ENCODE peak calls at places on chromosomes 7 and 10, in four cellular contexts. One of them, this sample, is unnamed.

GRCh38 chr7:91946549-91946948 is 5.9 kb downstream of the AKAP9 start:
- DNase-seq in A549: no peak
- DNase-seq in pancreas: no peak
- DNase-seq in colonic mucosa: no peak
- DNase-seq in this sample: no peak

GRCh38 chr10:31678573-31679122 is 250.0 kb downstream of the ARHGAP12 start:
- DNase-seq in colonic mucosa: no peak
- DNase-seq in pancreas: no peak
- DNase-seq in A549: no peak
- DNase-seq in this sample: no peak

GRCh38 chr7:5132539-5132938 is 57.5 kb upstream of the WIPI2 start:
- DNase-seq in colonic mucosa: no peak
- DNase-seq in A549: no peak
- DNase-seq in pancreas: no peak
- DNase-seq in this sample: no peak

GRCh38 chr10:128027822-128028507 is 98.3 kb downstream of the MKI67 start:
- DNase-seq in colonic mucosa: no peak
- DNase-seq in A549: no peak
- DNase-seq in pancreas: no peak
- DNase-seq in this sample: no peak

GRCh38 chr7:46776790-46777189 is 805.1 kb downstream of the TNS3 start:
- DNase-seq in A549: no peak
- DNase-seq in pancreas: no peak
- DNase-seq in colonic mucosa: no peak
- DNase-seq in this sample: no peak

GRCh38 chr10:131847241-131847783 is 53.5 kb upstream of the PPP2R2D start:
- DNase-seq in colonic mucosa: no peak
- DNase-seq in pancreas: no peak
- DNase-seq in A549: no peak
- DNase-seq in this sample: no peak

GRCh38 chr7:136528329-136528728 is 340.1 kb upstream of the CHRM2 start:
- DNase-seq in A549: peak; percentile 2
- DNase-seq in pancreas: no peak
- DNase-seq in colonic mucosa: no peak
- DNase-seq in this sample: peak; percentile 18

GRCh38 chr7:74401137-74401859 is 52.4 kb upstream of the GTF2IRD1 start:
- DNase-seq in A549: peak; percentile 72
- DNase-seq in pancreas: peak; percentile 76
- DNase-seq in colonic mucosa: peak; percentile 84
- DNase-seq in this sample: peak; percentile 60

GRCh38 chr10:95493862-95494261 is 67.3 kb downstream of the SORBS1 start:
- DNase-seq in A549: no peak
- DNase-seq in pancreas: no peak
- DNase-seq in colonic mucosa: no peak
- DNase-seq in this sample: no peak

GRCh38 chr7:378041-378420 is 88.1 kb downstream of the FOXL3 start:
- DNase-seq in colonic mucosa: peak; percentile 16
- DNase-seq in A549: no peak
- DNase-seq in pancreas: no peak
- DNase-seq in this sample: no peak

GRCh38 chr7:84194484-84195260 is at the start of gene SEMA3A:
- DNase-seq in pancreas: no peak
- DNase-seq in colonic mucosa: peak; percentile 22
- DNase-seq in A549: peak; percentile 86
- DNase-seq in this sample: peak; percentile 49

GRCh38 chr10:52030051-52030867 is 283.8 kb upstream of the DKK1 start:
- DNase-seq in colonic mucosa: no peak
- DNase-seq in A549: no peak
- DNase-seq in pancreas: no peak
- DNase-seq in this sample: no peak

GRCh38 chr10:56537984-56538383 is 176.9 kb upstream of the ZWINT start:
- DNase-seq in pancreas: no peak
- DNase-seq in A549: peak; percentile 44
- DNase-seq in colonic mucosa: no peak
- DNase-seq in this sample: peak; percentile 62

GRCh38 chr10:7412482-7413251 is 1.8 kb upstream of the SFMBT2 start:
- DNase-seq in colonic mucosa: peak; percentile 44
- DNase-seq in A549: peak; percentile 38
- DNase-seq in pancreas: peak; percentile 27
- DNase-seq in this sample: no peak

GRCh38 chr7:92834661-92835139 is 1.7 kb downstream of the CDK6 start:
- DNase-seq in colonic mucosa: peak; percentile 56
- DNase-seq in pancreas: peak; percentile 31
- DNase-seq in A549: no peak
- DNase-seq in this sample: peak; percentile 38

GRCh38 chr10:11557513-11557912 is 53.9 kb downstream of the USP6NL start:
- DNase-seq in pancreas: no peak
- DNase-seq in colonic mucosa: no peak
- DNase-seq in A549: no peak
- DNase-seq in this sample: no peak

GRCh38 chr7:104156842-104157277 is 51.0 kb downstream of the ORC5 start:
- DNase-seq in colonic mucosa: no peak
- DNase-seq in pancreas: no peak
- DNase-seq in A549: peak; percentile 48
- DNase-seq in this sample: no peak

GRCh38 chr10:118986815-118987790 is 42.4 kb upstream of the NANOS1 start:
- DNase-seq in A549: no peak
- DNase-seq in colonic mucosa: no peak
- DNase-seq in pancreas: no peak
- DNase-seq in this sample: no peak

GRCh38 chr10:106336874-106337273 is 827.6 kb downstream of the SORCS1 start:
- DNase-seq in colonic mucosa: no peak
- DNase-seq in A549: no peak
- DNase-seq in pancreas: no peak
- DNase-seq in this sample: no peak

GRCh38 chr10:48594371-48594770 is 10.5 kb downstream of the ARHGAP22 start:
- DNase-seq in A549: no peak
- DNase-seq in pancreas: no peak
- DNase-seq in colonic mucosa: no peak
- DNase-seq in this sample: no peak

GRCh38 chr7:129225931-129226572 is 1.2 kb downstream of the AHCYL2 start:
- DNase-seq in colonic mucosa: no peak
- DNase-seq in pancreas: no peak
- DNase-seq in A549: no peak
- DNase-seq in this sample: no peak

GRCh38 chr10:74051729-74052342 is 53.9 kb downstream of the VCL start:
- DNase-seq in A549: peak; percentile 61
- DNase-seq in pancreas: no peak
- DNase-seq in colonic mucosa: no peak
- DNase-seq in this sample: no peak

GRCh38 chr7:98869374-98870070 is at the start of gene TMEM130:
- DNase-seq in A549: no peak
- DNase-seq in pancreas: no peak
- DNase-seq in colonic mucosa: no peak
- DNase-seq in this sample: no peak

GRCh38 chr7:54967384-54967783 is 51.4 kb upstream of the EGFR start:
- DNase-seq in colonic mucosa: no peak
- DNase-seq in pancreas: peak; percentile 48
- DNase-seq in A549: peak; percentile 86
- DNase-seq in this sample: peak; percentile 94

GRCh38 chr10:11180228-11180627 is 162.6 kb downstream of the CELF2 start:
- DNase-seq in colonic mucosa: no peak
- DNase-seq in pancreas: no peak
- DNase-seq in A549: no peak
- DNase-seq in this sample: no peak

GRCh38 chr10:97633921-97634320 is 621 bp upstream of the MORN4 start:
- DNase-seq in pancreas: peak; percentile 31
- DNase-seq in colonic mucosa: peak; percentile 25
- DNase-seq in A549: peak; percentile 58
- DNase-seq in this sample: no peak

GRCh38 chr7:36207451-36208291 is 54.6 kb downstream of the EEPD1 start:
- DNase-seq in A549: peak; percentile 90
- DNase-seq in pancreas: no peak
- DNase-seq in colonic mucosa: no peak
- DNase-seq in this sample: peak; percentile 44

GRCh38 chr10:69558559-69558958 is 14.7 kb downstream of the NEUROG3 start:
- DNase-seq in pancreas: no peak
- DNase-seq in colonic mucosa: no peak
- DNase-seq in A549: no peak
- DNase-seq in this sample: no peak

GRCh38 chr7:82699773-82700186 is 256.2 kb upstream of the CACNA2D1 start:
- DNase-seq in pancreas: peak; percentile 20
- DNase-seq in A549: peak; percentile 60
- DNase-seq in colonic mucosa: peak; percentile 47
- DNase-seq in this sample: peak; percentile 4

GRCh38 chr7:157780312-157780711 is 443.5 kb downstream of the DNAJB6 start:
- DNase-seq in A549: no peak
- DNase-seq in colonic mucosa: no peak
- DNase-seq in pancreas: no peak
- DNase-seq in this sample: no peak

GRCh38 chr10:72455889-72456588 is 101.3 kb upstream of the DNAJB12 start:
- DNase-seq in A549: no peak
- DNase-seq in pancreas: no peak
- DNase-seq in colonic mucosa: no peak
- DNase-seq in this sample: no peak

GRCh38 chr10:69869291-69869841 is 67.7 kb downstream of the COL13A1 start:
- DNase-seq in pancreas: no peak
- DNase-seq in colonic mucosa: peak; percentile 79
- DNase-seq in A549: no peak
- DNase-seq in this sample: peak; percentile 67

GRCh38 chr7:79471283-79471682 is 17.8 kb upstream of the MAGI2 start:
- DNase-seq in pancreas: no peak
- DNase-seq in colonic mucosa: no peak
- DNase-seq in A549: no peak
- DNase-seq in this sample: no peak

GRCh38 chr10:74923556-74923955 is 97.2 kb downstream of the KAT6B start:
- DNase-seq in A549: no peak
- DNase-seq in pancreas: no peak
- DNase-seq in colonic mucosa: no peak
- DNase-seq in this sample: no peak

GRCh38 chr10:130242483-130242882 is 106.3 kb downstream of the GLRX3 start:
- DNase-seq in pancreas: no peak
- DNase-seq in A549: no peak
- DNase-seq in colonic mucosa: no peak
- DNase-seq in this sample: no peak

GRCh38 chr7:34928052-34928451 is 109.2 kb downstream of the DPY19L1 start:
- DNase-seq in colonic mucosa: peak; percentile 47
- DNase-seq in A549: peak; percentile 57
- DNase-seq in pancreas: peak; percentile 30
- DNase-seq in this sample: no peak

GRCh38 chr7:98669417-98670015 is 52.4 kb downstream of the NPTX2 start:
- DNase-seq in pancreas: no peak
- DNase-seq in A549: no peak
- DNase-seq in colonic mucosa: no peak
- DNase-seq in this sample: no peak

GRCh38 chr10:119658274-119658673 is 7.1 kb downstream of the BAG3 start:
- DNase-seq in colonic mucosa: peak; percentile 40
- DNase-seq in A549: peak; percentile 81
- DNase-seq in pancreas: peak; percentile 75
- DNase-seq in this sample: peak; percentile 90

GRCh38 chr10:96230527-96230926 is 40.8 kb downstream of the BLNK start:
- DNase-seq in A549: no peak
- DNase-seq in colonic mucosa: no peak
- DNase-seq in pancreas: no peak
- DNase-seq in this sample: no peak

GRCh38 chr10:74460812-74461211 is 309.8 kb downstream of the ADK start:
- DNase-seq in pancreas: no peak
- DNase-seq in colonic mucosa: no peak
- DNase-seq in A549: no peak
- DNase-seq in this sample: no peak

GRCh38 chr7:30983042-30983913 is 19.5 kb downstream of the GHRHR start:
- DNase-seq in A549: peak; percentile 77
- DNase-seq in pancreas: peak; percentile 87
- DNase-seq in colonic mucosa: peak; percentile 79
- DNase-seq in this sample: peak; percentile 80
- TF ChIP-seq CTCF in A549: peak; percentile 87
- TF ChIP-seq CTCF in pancreas: peak; percentile 83
- TF ChIP-seq CTCF in colonic mucosa: peak; percentile 90
- TF ChIP-seq CTCF in this sample: peak; percentile 97

DNA sequence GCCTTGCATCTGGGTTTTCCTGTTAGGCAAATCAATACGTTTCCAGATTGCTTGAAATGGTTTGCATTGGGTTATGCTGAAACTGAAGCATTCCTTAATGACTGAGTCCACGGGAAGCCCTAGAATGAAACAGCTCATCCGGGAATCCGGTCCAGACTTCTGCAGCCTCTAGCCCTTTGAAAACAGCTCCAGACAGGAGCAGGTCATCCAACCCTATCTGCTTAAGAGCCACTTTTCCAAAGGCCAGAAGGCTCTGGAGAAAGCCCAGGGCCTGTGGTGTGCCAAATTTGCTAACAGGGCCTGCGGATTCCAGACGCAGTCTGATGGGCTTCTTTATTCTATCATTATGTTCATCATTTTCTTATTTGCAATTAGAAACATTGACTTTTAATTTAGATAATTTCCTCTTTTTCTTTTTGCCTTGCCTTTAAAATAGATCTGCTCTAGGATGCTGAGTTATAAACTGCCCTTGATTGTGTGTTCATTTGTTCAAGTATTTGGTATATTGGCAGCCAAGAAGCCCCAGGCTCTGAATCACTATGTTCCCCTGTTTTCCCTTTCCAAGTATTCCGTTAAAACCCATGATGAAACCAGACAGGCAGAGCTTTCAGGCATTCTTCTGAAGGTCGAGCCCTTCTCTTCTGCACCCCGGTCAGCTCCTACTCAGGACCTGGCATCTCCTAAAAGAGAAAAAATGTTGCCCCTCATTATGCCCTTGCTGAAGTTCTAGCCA is 265.3 kb downstream of the SKIDA1 start:
- DNase-seq in pancreas: no peak
- DNase-seq in colonic mucosa: no peak
- DNase-seq in A549: no peak
- DNase-seq in this sample: no peak
- H3K27ac ChIP-seq in pancreas: no peak overlapping the region
- H3K27ac ChIP-seq in colonic mucosa: no peak overlapping the region
- H3K27ac ChIP-seq in A549: no peak overlapping the region
- H3K27ac ChIP-seq in this sample: no peak overlapping the region

DNA sequence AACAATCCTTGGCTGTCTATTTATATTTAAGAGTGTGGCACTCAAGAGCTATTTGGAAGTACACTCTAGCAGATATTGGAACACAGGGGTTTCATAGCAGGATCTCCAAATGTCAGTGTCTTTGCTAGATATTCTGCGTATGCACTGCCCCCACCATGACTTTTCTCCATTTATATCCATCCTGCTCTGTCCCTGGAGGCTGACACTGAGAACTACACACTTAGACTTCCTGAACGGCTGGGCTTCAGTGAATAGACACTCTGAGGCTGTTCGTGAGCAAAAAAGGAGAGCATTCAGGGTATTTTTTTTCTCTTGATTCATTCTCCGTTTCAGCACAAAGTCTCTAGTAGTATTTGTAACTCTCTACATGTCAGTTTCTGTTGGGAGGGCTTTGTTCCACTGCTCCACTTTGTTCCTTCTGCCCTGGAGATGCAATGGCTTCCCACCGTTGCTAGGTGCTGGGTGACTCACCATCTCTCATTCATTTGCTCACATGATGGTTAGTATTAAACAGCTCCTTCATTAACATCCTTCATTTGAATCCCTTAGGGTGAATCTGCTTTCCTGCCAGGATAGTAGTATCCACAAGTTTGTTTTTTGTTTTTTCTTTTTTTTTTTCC is 155.9 kb upstream of the SLC13A1 start:
- DNase-seq in A549: peak; percentile 2
- DNase-seq in pancreas: no peak
- DNase-seq in colonic mucosa: no peak
- DNase-seq in this sample: no peak
- TF ChIP-seq CTCF in A549: no peak
- TF ChIP-seq CTCF in pancreas: no peak
- TF ChIP-seq CTCF in colonic mucosa: no peak
- TF ChIP-seq CTCF in this sample: no peak

GRCh38 chr10:78634835-78635234 is 433.9 kb upstream of the ZMIZ1 start:
- DNase-seq in pancreas: no peak
- DNase-seq in colonic mucosa: no peak
- DNase-seq in A549: no peak
- DNase-seq in this sample: no peak
- H3K27ac ChIP-seq in pancreas: no peak overlapping the region
- H3K27ac ChIP-seq in colonic mucosa: no peak overlapping the region
- H3K27ac ChIP-seq in A549: no peak overlapping the region
- H3K27ac ChIP-seq in this sample: no peak overlapping the region